ENCODE peak calls at places on chromosomes 16 and 17, in ten cellular contexts. P is CD4-positive, CD25-positive, alpha-beta regulatory T cell; G is non-pigmented ciliary epithelial cell; Y is Daoy; T is activated CD4-positive, alpha-beta T cell treated with anti-CD3 and anti-CD28 coated beads, Interleukin-2, amount 50 U/mL, for 1 hour; A is left cardiac atrium; R is cardiac fibroblast; F is choroid plexus epithelial cell; D is heart left ventricle; V is tibial artery. B is an unnamed sample.

GRCh38 chr17:9360610-9361571 is 214.7 kb downstream of the STX8 start:
- DNase-seq in P (no peak), G (peak), Y (peak), T (no peak), A (peak), R (peak), F (peak), D (no peak), V (peak), B (no peak)

GRCh38 chr17:34370376-34370996 is 7.5 kb upstream of the CCL1 start:
- DNase-seq in P (no peak), G (no peak), Y (no peak), T (no peak), A (no peak), R (no peak), F (no peak), D (no peak), V (no peak), B (no peak)

GRCh38 chr16:86631441-86631840 is 53.1 kb downstream of the FOXL1 start:
- DNase-seq in P (no peak), G (no peak), Y (peak), T (no peak), A (no peak), R (no peak), F (no peak), D (no peak), V (no peak), B (no peak)

GRCh38 chr17:66276328-66276937 is 26.0 kb upstream of the PRKCA start:
- DNase-seq in P (no peak), G (no peak), Y (peak), T (no peak), A (no peak), R (peak), F (no peak), D (no peak), V (no peak), B (no peak)

GRCh38 chr17:65472602-65473001 is 88.8 kb downstream of the AXIN2 start:
- DNase-seq in P (no peak), G (no peak), Y (no peak), T (no peak), A (peak), R (peak), F (peak), D (no peak), V (peak), B (no peak)

GRCh38 chr16:84117482-84117843 is 721 bp upstream of the MBTPS1 start:
- DNase-seq in P (peak), G (no peak), Y (peak), T (peak), A (no peak), R (no peak), F (peak), D (no peak), V (no peak), B (no peak)

GRCh38 chr16:69307091-69307490 is 4.1 kb upstream of the VPS4A start:
- DNase-seq in P (no peak), G (no peak), Y (no peak), T (no peak), A (no peak), R (no peak), F (no peak), D (no peak), V (no peak), B (no peak)

GRCh38 chr16:86590501-86591144 is 12.3 kb downstream of the FOXL1 start:
- DNase-seq in P (no peak), G (peak), Y (peak), T (no peak), A (no peak), R (peak), F (peak), D (no peak), V (no peak), B (no peak)

GRCh38 chr17:7370853-7371252 is 10.0 kb upstream of the TNK1 start:
- DNase-seq in P (no peak), G (no peak), Y (no peak), T (no peak), A (no peak), R (no peak), F (no peak), D (no peak), V (no peak), B (no peak)

GRCh38 chr17:75524971-75525805 is at the start of gene LLGL2:
- DNase-seq in P (peak), G (no peak), Y (peak), T (peak), A (peak), R (peak), F (peak), D (peak), V (peak), B (peak)

GRCh38 chr17:1294157-1294717 is 14.8 kb downstream of the TRARG1 start:
- DNase-seq in P (peak), G (no peak), Y (no peak), T (peak), A (no peak), R (no peak), F (no peak), D (no peak), V (no peak), B (no peak)